ENCODE peak calls at places on chromosomes 2 and 18, in six cellular contexts. One of them, this sample, is unnamed.

GRCh38 chr2:97673915-97674283 is 4.4 kb downstream of the C2orf92 start:
- DNase-seq in RPMI8226: no peak
- DNase-seq in CD4-positive, alpha-beta T cell: no peak
- DNase-seq in C1 segment of cervical spinal cord: no peak
- DNase-seq in thoracic aorta: no peak
- DNase-seq in aorta: no peak
- DNase-seq in this sample: no peak

GRCh38 chr18:47470941-47471340 is 219.5 kb upstream of the SKOR2 start:
- DNase-seq in RPMI8226: no peak
- DNase-seq in CD4-positive, alpha-beta T cell: no peak
- DNase-seq in C1 segment of cervical spinal cord: no peak
- DNase-seq in thoracic aorta: no peak
- DNase-seq in aorta: no peak
- DNase-seq in this sample: no peak

GRCh38 chr2:80517301-80517700 is 212.7 kb upstream of the LRRTM1 start:
- DNase-seq in RPMI8226: no peak
- DNase-seq in CD4-positive, alpha-beta T cell: no peak
- DNase-seq in C1 segment of cervical spinal cord: no peak
- DNase-seq in thoracic aorta: no peak
- DNase-seq in aorta: no peak
- DNase-seq in this sample: no peak

GRCh38 chr2:180657054-180657453 is 323.4 kb upstream of the UBE2E3 start:
- DNase-seq in RPMI8226: no peak
- DNase-seq in CD4-positive, alpha-beta T cell: no peak
- DNase-seq in C1 segment of cervical spinal cord: no peak
- DNase-seq in thoracic aorta: no peak
- DNase-seq in aorta: no peak
- DNase-seq in this sample: no peak

GRCh38 chr18:32018331-32019250 is at the start of gene RNF125:
- DNase-seq in RPMI8226: peak; percentile 86
- DNase-seq in CD4-positive, alpha-beta T cell: peak; percentile 87
- DNase-seq in C1 segment of cervical spinal cord: no peak
- DNase-seq in thoracic aorta: peak; percentile 5
- DNase-seq in aorta: peak; percentile 89
- DNase-seq in this sample: peak; percentile 68

GRCh38 chr2:238487652-238488346 is 61.1 kb downstream of the ASB1 start:
- DNase-seq in RPMI8226: no peak
- DNase-seq in CD4-positive, alpha-beta T cell: no peak
- DNase-seq in C1 segment of cervical spinal cord: no peak
- DNase-seq in thoracic aorta: no peak
- DNase-seq in aorta: no peak
- DNase-seq in this sample: no peak

GRCh38 chr2:31401580-31401979 is 13.0 kb downstream of the XDH start:
- DNase-seq in RPMI8226: no peak
- DNase-seq in CD4-positive, alpha-beta T cell: no peak
- DNase-seq in C1 segment of cervical spinal cord: no peak
- DNase-seq in thoracic aorta: no peak
- DNase-seq in aorta: no peak
- DNase-seq in this sample: no peak

GRCh38 chr2:24454258-24454657 is 36.8 kb upstream of the NCOA1 start:
- DNase-seq in RPMI8226: no peak
- DNase-seq in CD4-positive, alpha-beta T cell: no peak
- DNase-seq in C1 segment of cervical spinal cord: no peak
- DNase-seq in thoracic aorta: no peak
- DNase-seq in aorta: no peak
- DNase-seq in this sample: no peak

GRCh38 chr2:160583162-160583522 is 89.5 kb upstream of the RBMS1 start:
- DNase-seq in RPMI8226: no peak
- DNase-seq in CD4-positive, alpha-beta T cell: no peak
- DNase-seq in C1 segment of cervical spinal cord: no peak
- DNase-seq in thoracic aorta: no peak
- DNase-seq in aorta: no peak
- DNase-seq in this sample: no peak

GRCh38 chr2:230473378-230473777 is 57.4 kb downstream of the SP100 start:
- DNase-seq in RPMI8226: no peak
- DNase-seq in CD4-positive, alpha-beta T cell: peak; percentile 12
- DNase-seq in C1 segment of cervical spinal cord: no peak
- DNase-seq in thoracic aorta: no peak
- DNase-seq in aorta: no peak
- DNase-seq in this sample: no peak

GRCh38 chr18:51561821-51562220 is 364.3 kb upstream of the MEX3C start:
- DNase-seq in RPMI8226: no peak
- DNase-seq in CD4-positive, alpha-beta T cell: no peak
- DNase-seq in C1 segment of cervical spinal cord: no peak
- DNase-seq in thoracic aorta: no peak
- DNase-seq in aorta: no peak
- DNase-seq in this sample: no peak

This sample was measured in uterus.